ENCODE peak calls at places on chromosomes 12 and 14, in five cellular contexts. One of them, this sample, is unnamed.

GRCh38 chr14:58873228-58873953 is 235.6 kb downstream of the DACT1 start:
- DNase-seq in right lobe of liver: no peak
- DNase-seq in SW 1271: no peak
- DNase-seq in mucosa of descending colon: no peak
- DNase-seq in KBM-7: no peak
- DNase-seq in this sample: no peak

GRCh38 chr14:41899416-41899815 is 292.7 kb downstream of the LRFN5 start:
- DNase-seq in mucosa of descending colon: no peak
- DNase-seq in right lobe of liver: no peak
- DNase-seq in KBM-7: no peak
- DNase-seq in SW 1271: no peak
- DNase-seq in this sample: no peak

GRCh38 chr14:99268776-99269510 is 3.1 kb downstream of the BCL11B start:
- DNase-seq in mucosa of descending colon: no peak
- DNase-seq in right lobe of liver: no peak
- DNase-seq in SW 1271: no peak
- DNase-seq in KBM-7: no peak
- DNase-seq in this sample: no peak

GRCh38 chr14:31265701-31266398 is 58.3 kb upstream of the HECTD1 start:
- DNase-seq in KBM-7: no peak
- DNase-seq in right lobe of liver: peak
- DNase-seq in SW 1271: no peak
- DNase-seq in mucosa of descending colon: no peak
- DNase-seq in this sample: no peak

GRCh38 chr12:38926501-38926900 is 21.1 kb upstream of the CPNE8 start:
- DNase-seq in right lobe of liver: no peak
- DNase-seq in SW 1271: no peak
- DNase-seq in KBM-7: no peak
- DNase-seq in mucosa of descending colon: no peak
- DNase-seq in this sample: no peak

GRCh38 chr14:56172074-56172473 is 53.9 kb downstream of the PELI2 start:
- DNase-seq in SW 1271: no peak
- DNase-seq in KBM-7: no peak
- DNase-seq in mucosa of descending colon: no peak
- DNase-seq in right lobe of liver: no peak
- DNase-seq in this sample: no peak

GRCh38 chr12:57270966-57271470 is 20.0 kb upstream of the STAC3 start:
- DNase-seq in KBM-7: no peak
- DNase-seq in mucosa of descending colon: no peak
- DNase-seq in SW 1271: no peak
- DNase-seq in right lobe of liver: no peak
- DNase-seq in this sample: no peak

GRCh38 chr14:57530571-57530970 is 36.9 kb upstream of the CCDC198 start:
- DNase-seq in SW 1271: no peak
- DNase-seq in mucosa of descending colon: no peak
- DNase-seq in right lobe of liver: no peak
- DNase-seq in KBM-7: no peak
- DNase-seq in this sample: no peak

GRCh38 chr12:112163471-112164325 is 38.3 kb downstream of the TRAFD1 start:
- DNase-seq in SW 1271: no peak
- DNase-seq in mucosa of descending colon: no peak
- DNase-seq in KBM-7: no peak
- DNase-seq in right lobe of liver: peak
- DNase-seq in this sample: no peak

GRCh38 chr14:56057071-56057865 is 60.9 kb upstream of the PELI2 start:
- DNase-seq in KBM-7: no peak
- DNase-seq in mucosa of descending colon: no peak
- DNase-seq in right lobe of liver: no peak
- DNase-seq in SW 1271: no peak
- DNase-seq in this sample: no peak

GRCh38 chr12:21849878-21850277 is 75.4 kb upstream of the KCNJ8 start:
- DNase-seq in mucosa of descending colon: no peak
- DNase-seq in SW 1271: no peak
- DNase-seq in right lobe of liver: no peak
- DNase-seq in KBM-7: no peak
- DNase-seq in this sample: no peak

GRCh38 chr12:47774664-47775063 is 1.6 kb downstream of the SLC48A1 start:
- DNase-seq in KBM-7: no peak
- DNase-seq in mucosa of descending colon: peak
- DNase-seq in right lobe of liver: no peak
- DNase-seq in SW 1271: no peak
- DNase-seq in this sample: no peak

GRCh38 chr14:34354556-34354955 is 107.5 kb downstream of the SPTSSA start:
- DNase-seq in mucosa of descending colon: no peak
- DNase-seq in SW 1271: no peak
- DNase-seq in right lobe of liver: no peak
- DNase-seq in KBM-7: no peak
- DNase-seq in this sample: no peak

GRCh38 chr12:88922816-88923215 is 342.5 kb upstream of the KITLG start:
- DNase-seq in SW 1271: no peak
- DNase-seq in right lobe of liver: no peak
- DNase-seq in mucosa of descending colon: no peak
- DNase-seq in KBM-7: no peak
- DNase-seq in this sample: peak

GRCh38 chr12:76586764-76587395 is 27.3 kb upstream of the OSBPL8 start:
- DNase-seq in SW 1271: no peak
- DNase-seq in KBM-7: peak
- DNase-seq in mucosa of descending colon: no peak
- DNase-seq in right lobe of liver: no peak
- DNase-seq in this sample: peak

GRCh38 chr14:54627325-54627717 is 60.4 kb downstream of the SAMD4A start:
- DNase-seq in mucosa of descending colon: no peak
- DNase-seq in SW 1271: no peak
- DNase-seq in KBM-7: no peak
- DNase-seq in right lobe of liver: no peak
- DNase-seq in this sample: no peak

GRCh38 chr12:116933512-116934246 is 22.9 kb downstream of the FBXW8 start:
- DNase-seq in mucosa of descending colon: no peak
- DNase-seq in right lobe of liver: no peak
- DNase-seq in KBM-7: no peak
- DNase-seq in SW 1271: no peak
- DNase-seq in this sample: no peak

GRCh38 chr12:58919271-58920101 is 818 bp downstream of the LRIG3 start:
- DNase-seq in KBM-7: no peak
- DNase-seq in mucosa of descending colon: peak
- DNase-seq in SW 1271: no peak
- DNase-seq in right lobe of liver: no peak
- DNase-seq in this sample: peak

GRCh38 chr12:122362758-122363157 is 59.7 kb downstream of the CLIP1 start:
- DNase-seq in mucosa of descending colon: no peak
- DNase-seq in KBM-7: no peak
- DNase-seq in SW 1271: no peak
- DNase-seq in right lobe of liver: no peak
- DNase-seq in this sample: no peak

GRCh38 chr12:131368073-131369071 is 342.5 kb upstream of the SFSWAP start:
- DNase-seq in mucosa of descending colon: peak
- DNase-seq in right lobe of liver: peak
- DNase-seq in KBM-7: no peak
- DNase-seq in SW 1271: no peak
- DNase-seq in this sample: no peak

GRCh38 chr14:21070083-21070609 is at the start of gene ARHGEF40:
- DNase-seq in mucosa of descending colon: no peak
- DNase-seq in right lobe of liver: peak
- DNase-seq in SW 1271: no peak
- DNase-seq in KBM-7: no peak
- DNase-seq in this sample: peak

GRCh38 chr14:61177279-61178225 is 103.6 kb downstream of the TMEM30B start:
- DNase-seq in SW 1271: no peak
- DNase-seq in KBM-7: no peak
- DNase-seq in mucosa of descending colon: no peak
- DNase-seq in right lobe of liver: no peak
- DNase-seq in this sample: peak

GRCh38 chr12:44589697-44590096 is 286.4 kb downstream of the NELL2 start:
- DNase-seq in SW 1271: no peak
- DNase-seq in mucosa of descending colon: no peak
- DNase-seq in KBM-7: no peak
- DNase-seq in right lobe of liver: no peak
- DNase-seq in this sample: no peak

GRCh38 chr12:49984476-49984890 is 11.7 kb downstream of the AQP6 start:
- DNase-seq in KBM-7: no peak
- DNase-seq in SW 1271: no peak
- DNase-seq in right lobe of liver: no peak
- DNase-seq in mucosa of descending colon: no peak
- DNase-seq in this sample: no peak

GRCh38 chr12:16545836-16546235 is 60.1 kb downstream of the LMO3 start:
- DNase-seq in right lobe of liver: no peak
- DNase-seq in mucosa of descending colon: no peak
- DNase-seq in SW 1271: no peak
- DNase-seq in KBM-7: no peak
- DNase-seq in this sample: no peak

GRCh38 chr14:36874396-36875138 is 212.9 kb downstream of the PAX9 start:
- DNase-seq in KBM-7: no peak
- DNase-seq in SW 1271: no peak
- DNase-seq in mucosa of descending colon: no peak
- DNase-seq in right lobe of liver: no peak
- DNase-seq in this sample: no peak

GRCh38 chr14:30638926-30639325 is 16.8 kb downstream of the SCFD1 start:
- DNase-seq in SW 1271: no peak
- DNase-seq in mucosa of descending colon: no peak
- DNase-seq in KBM-7: no peak
- DNase-seq in right lobe of liver: no peak
- DNase-seq in this sample: no peak

GRCh38 chr12:4271433-4272013 is 2.0 kb upstream of the CCND2 start:
- DNase-seq in SW 1271: no peak
- DNase-seq in right lobe of liver: no peak
- DNase-seq in mucosa of descending colon: no peak
- DNase-seq in KBM-7: no peak
- DNase-seq in this sample: no peak